ENCODE peak calls at places on chromosomes 1 and 21, in four cellular contexts. M, C, A and T are unnamed samples.

GRCh38 chr1:229199261-229199850 is 71.6 kb upstream of the RAB4A start:
- DNase-seq in M (no peak), C (no peak), A (no peak), T (no peak)

GRCh38 chr1:110785612-110786011 is 87.3 kb upstream of the CD53 start:
- DNase-seq in M (no peak), C (no peak), A (no peak), T (no peak)

GRCh38 chr21:16322423-16322822 is 592.6 kb downstream of the USP25 start:
- DNase-seq in M (no peak), C (no peak), A (no peak), T (no peak)

GRCh38 chr1:154772611-154773515 is 97.2 kb downstream of the KCNN3 start:
- DNase-seq in M (no peak), C (no peak), A (no peak), T (peak)

GRCh38 chr1:151197863-151198253 is 494 bp upstream of the PIP5K1A start:
- DNase-seq in M (no peak), C (no peak), A (no peak), T (no peak)

GRCh38 chr1:29983366-29983765 is 740.0 kb downstream of the MATN1 start:
- DNase-seq in M (no peak), C (peak), A (no peak), T (no peak)

GRCh38 chr1:35447278-35447677 is 109.9 kb downstream of the KIAA0319L start:
- DNase-seq in M (no peak), C (no peak), A (no peak), T (no peak)

GRCh38 chr1:161706483-161707347 is at the start of gene FCRLA:
- DNase-seq in M (peak), C (no peak), A (no peak), T (no peak)

GRCh38 chr1:117077267-117077666 is 17.1 kb downstream of the TTF2 start:
- DNase-seq in M (no peak), C (no peak), A (no peak), T (no peak)

GRCh38 chr1:54711536-54711935 is 4.1 kb upstream of the TTC4 start:
- DNase-seq in M (no peak), C (no peak), A (no peak), T (no peak)

GRCh38 chr1:96634863-96635262 is 86.7 kb upstream of the PTBP2 start:
- DNase-seq in M (no peak), C (no peak), A (no peak), T (no peak)